ENCODE peak calls at places on chromosomes 4 and X, in six cellular contexts. Q is CD4-positive, alpha-beta T cell; W is left ventricle myocardium inferior; U is tibial artery; G is mammary epithelial cell; E is cardiac muscle cell. Y is an unnamed sample.

GRCh38 chr4:108107116-108107515 is 61.6 kb downstream of the LEF1 start:
- DNase-seq in Q (no peak), G (no peak), E (no peak), W (no peak), U (no peak), Y (no peak)

GRCh38 chr4:151322565-151322964 is 2.8 kb downstream of the SH3D19 start:
- DNase-seq in W (no peak), G (no peak), Q (no peak), U (no peak), E (no peak), Y (no peak)

GRCh38 chr4:98932539-98932938 is 3.6 kb upstream of the EIF4E start:
- DNase-seq in G (peak), W (no peak), U (no peak), Q (no peak), E (no peak), Y (no peak)

GRCh38 chrX:115584715-115585114 is 23.7 kb downstream of the PLS3 start:
- DNase-seq in Q (no peak), U (no peak), W (no peak), E (peak), G (peak), Y (no peak)

GRCh38 chr4:18250564-18250963 is 229.0 kb upstream of the LCORL start:
- DNase-seq in E (no peak), G (no peak), U (no peak), W (no peak), Q (no peak), Y (no peak)

GRCh38 chr4:47741200-47741599 is 96.7 kb downstream of the CORIN start:
- DNase-seq in Q (no peak), U (no peak), G (peak), W (no peak), E (peak), Y (no peak)

GRCh38 chr4:165634766-165635165 is 238.3 kb upstream of the TLL1 start:
- DNase-seq in E (no peak), U (no peak), Q (no peak), G (peak), W (no peak), Y (no peak)

GRCh38 chrX:155132110-155132509 is 60.8 kb downstream of the BRCC3 start:
- DNase-seq in E (no peak), U (no peak), W (no peak), G (no peak), Q (no peak), Y (no peak)

GRCh38 chr4:16337936-16338335 is 111.7 kb upstream of the TAPT1 start:
- DNase-seq in Q (no peak), U (no peak), G (peak), E (peak), W (no peak), Y (no peak)

GRCh38 chrX:29890646-29891200 is 324.6 kb upstream of the MAGEB2 start:
- DNase-seq in Q (no peak), W (no peak), G (no peak), U (no peak), E (no peak), Y (no peak)

GRCh38 chrX:108081110-108081509 is 10.2 kb downstream of the PSMD10 start:
- DNase-seq in W (no peak), E (no peak), U (no peak), Q (no peak), G (no peak), Y (no peak)

GRCh38 chrX:71178908-71179307 is 34.3 kb downstream of the NLGN3 start:
- DNase-seq in W (no peak), G (peak), Q (peak), U (peak), E (peak), Y (peak)

GRCh38 chr4:147927377-147928137 is 195.7 kb downstream of the ARHGAP10 start:
- DNase-seq in Q (no peak), G (no peak), E (no peak), W (peak), U (no peak), Y (no peak)

GRCh38 chr4:121252224-121252806 is 88.2 kb upstream of the TNIP3 start:
- DNase-seq in G (peak), W (peak), Q (peak), E (peak), U (peak), Y (peak)

GRCh38 chr4:125511715-125512114 is 197.0 kb downstream of the FAT4 start:
- DNase-seq in Q (no peak), W (no peak), U (no peak), G (no peak), E (no peak), Y (no peak)
- H3K27ac ChIP-seq in Q (no peak), W (no peak), U (no peak), G (no peak), E (no peak), Y (no peak)

DNA sequence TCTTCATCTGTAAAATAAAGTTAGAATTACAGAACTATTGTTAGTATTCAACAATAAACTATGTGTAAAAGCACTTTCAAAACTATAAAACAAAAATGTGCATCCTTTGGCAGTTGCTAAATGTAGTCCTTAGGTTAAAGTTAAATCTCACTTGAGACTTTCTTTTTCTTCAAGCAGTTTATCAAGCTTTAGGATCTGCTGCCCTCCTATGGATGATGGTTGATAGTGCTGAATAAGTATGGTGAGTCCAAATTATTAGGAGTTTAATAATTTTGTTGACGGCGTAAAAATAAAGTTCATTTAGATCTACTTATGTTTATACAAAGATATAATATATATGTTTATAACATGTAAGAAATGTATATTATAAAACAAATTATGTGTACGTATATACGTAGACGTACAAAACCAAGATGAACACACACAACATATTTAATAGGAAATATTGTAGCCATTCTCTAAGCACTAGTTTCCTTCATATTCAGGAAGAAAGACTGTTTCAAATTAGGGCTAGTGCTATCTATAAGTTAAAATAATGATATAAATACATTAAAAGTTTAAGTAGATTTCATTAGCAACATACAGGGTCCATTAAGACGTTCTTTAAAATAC is 22.3 kb downstream of the UGT2A2 start:
- DNase-seq in Q (no peak), W (no peak), E (peak), G (peak), U (no peak), Y (no peak)
- TF ChIP-seq CTCF in Q (no peak), W (no peak), E (peak), G (peak), U (no peak), Y (no peak)

GRCh38 chrX:2507904-2508630 is 7.3 kb upstream of the DHRSX start:
- DNase-seq in W (no peak), E (no peak), Q (no peak), G (no peak), U (no peak), Y (peak)

GRCh38 chrX:2504706-2505332 is 4.0 kb upstream of the DHRSX start:
- DNase-seq in E (no peak), W (no peak), G (no peak), Q (no peak), U (no peak), Y (no peak)

GRCh38 chrX:2512501-2512900 is 11.7 kb upstream of the DHRSX start:
- DNase-seq in Q (no peak), U (no peak), W (no peak), E (no peak), G (no peak), Y (no peak)

GRCh38 chrX:2511326-2511725 is 10.6 kb upstream of the DHRSX start:
- DNase-seq in G (no peak), Q (no peak), W (no peak), U (no peak), E (no peak), Y (no peak)

GRCh38 chrX:2508648-2509335 is 8.0 kb upstream of the DHRSX start:
- DNase-seq in U (no peak), Q (no peak), E (no peak), W (no peak), G (no peak), Y (peak)
- H3K27ac ChIP-seq in U (no peak), Q (no peak), E (no peak), W (no peak), G (no peak), Y (no peak)

DNA sequence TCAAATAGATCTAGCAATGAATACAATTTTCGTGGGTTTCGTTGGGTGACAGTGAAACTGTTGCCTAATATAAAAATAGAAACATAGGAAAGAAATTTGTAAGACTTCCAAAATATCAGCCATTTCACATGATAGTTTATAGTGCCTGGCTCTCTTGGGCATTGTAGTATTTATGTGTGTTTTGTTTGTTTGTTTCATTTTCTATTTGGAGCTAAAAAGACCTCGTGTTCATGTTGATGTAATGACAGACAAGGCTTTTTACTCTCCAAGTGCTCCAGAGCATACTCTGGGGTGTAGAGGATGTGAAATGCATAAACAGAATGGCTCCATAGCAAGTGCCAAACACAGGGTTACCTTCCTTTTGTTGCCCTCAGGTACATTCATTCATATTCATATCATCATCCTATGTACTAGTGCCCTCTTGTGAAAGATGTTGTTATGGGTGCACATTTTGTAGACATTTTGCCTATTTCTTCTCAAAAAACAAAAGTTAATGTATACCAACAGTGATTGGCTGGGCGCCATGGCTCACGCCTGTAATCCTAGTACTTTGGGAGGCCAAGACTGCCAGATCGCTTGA is 100.7 kb upstream of the AMOT start:
- DNase-seq in E (no peak), G (no peak), Q (no peak), W (no peak), U (no peak), Y (no peak)
- TF ChIP-seq CTCF in E (no peak), G (no peak), Q (no peak), W (no peak), U (no peak), Y (no peak)

DNA sequence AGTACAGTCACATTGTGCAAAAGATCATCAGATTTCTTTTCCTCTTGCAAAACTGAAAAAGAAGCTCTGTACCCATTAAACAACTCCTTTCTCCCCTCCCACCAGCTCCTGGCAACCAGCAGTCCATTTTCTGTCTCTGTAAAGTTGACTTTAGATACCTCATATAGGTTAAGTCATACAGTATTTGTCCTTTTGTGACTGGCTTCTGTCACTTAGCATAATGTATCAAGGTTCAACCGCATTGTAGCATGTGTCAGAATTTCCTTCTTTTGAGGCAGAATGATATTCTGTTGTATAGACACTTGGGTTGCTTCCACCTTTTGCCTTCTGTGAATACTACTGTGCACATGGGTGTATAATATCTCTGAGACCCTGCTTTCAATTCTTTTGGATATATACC is 121.8 kb downstream of the SH3KBP1 start:
- DNase-seq in U (no peak), E (no peak), W (no peak), G (no peak), Q (no peak), Y (no peak)
- H3K27ac ChIP-seq in U (no peak), E (no peak), W (no peak), G (no peak), Q (no peak), Y (no peak)

GRCh38 chr4:89712141-89712540 is 124.8 kb downstream of the SNCA start:
- DNase-seq in W (no peak), U (no peak), E (peak), G (no peak), Q (no peak), Y (no peak)
- TF ChIP-seq CTCF in W (no peak), U (no peak), E (no peak), G (no peak), Q (no peak), Y (no peak)

Y was measured in left lung.